ENCODE peak calls at places on chromosome 9, in ten cellular contexts. D is effector memory CD4-positive, alpha-beta T cell; X is activated CD4-positive, alpha-beta T cell treated with anti-CD3 and anti-CD28 coated beads, Interleukin-2, amount 50 U/mL, for 4 hours; I is CD8-positive, alpha-beta T cell; P is right atrium auricular region; K is C1 segment of cervical spinal cord; T is NCI-H1694; U is nephron progenitor cell; G is CD4-positive, alpha-beta T cell; V is stimulated activated CD8-positive, alpha-beta memory T cell treated with anti-CD3 and anti-CD28 coated beads, Interleukin-4, amount 100 ng/mL, for 1 hour. F is an unnamed sample.

GRCh38 chr9:133347515-133347984 is 381 bp downstream of the MED22 start:
- DNase-seq in U (peak; percentile 59), I (no peak), P (no peak), V (no peak), X (no peak), D (no peak), K (no peak), G (no peak), T (no peak), F (no peak)

GRCh38 chr9:123742009-123742767 is 187.7 kb downstream of the DENND1A start:
- DNase-seq in K (peak; percentile 60), U (no peak), G (no peak), T (no peak), I (no peak), P (peak; percentile 66), X (no peak), V (no peak), D (no peak), F (peak; percentile 63)

GRCh38 chr9:38697901-38698300 is 22.0 kb downstream of the FAM240B start:
- DNase-seq in V (no peak), X (no peak), U (no peak), G (no peak), D (no peak), P (no peak), I (no peak), T (no peak), K (no peak), F (no peak)

GRCh38 chr9:125374443-125375309 is 113.0 kb downstream of the GAPVD1 start:
- DNase-seq in I (peak; percentile 48), P (peak; percentile 60), K (peak; percentile 7), X (peak; percentile 50), G (peak; percentile 56), T (peak; percentile 36), V (peak; percentile 26), U (peak; percentile 81), D (peak; percentile 27), F (peak; percentile 43)

GRCh38 chr9:121736147-121736721 is 84.8 kb downstream of the DAB2IP start:
- DNase-seq in K (no peak), V (no peak), G (no peak), U (peak; percentile 78), X (no peak), P (peak; percentile 74), D (no peak), T (no peak), I (no peak), F (no peak)

GRCh38 chr9:101421653-101422065 is 13.9 kb downstream of the ALDOB start:
- DNase-seq in I (no peak), X (no peak), U (no peak), K (no peak), G (no peak), P (no peak), V (no peak), D (no peak), T (no peak), F (no peak)

GRCh38 chr9:99505915-99506314 is 283.8 kb downstream of the SEC61B start:
- DNase-seq in I (no peak), V (no peak), D (no peak), U (no peak), X (no peak), K (no peak), T (no peak), G (no peak), P (no peak), F (no peak)

GRCh38 chr9:108039012-108039411 is 549.4 kb upstream of the KLF4 start:
- DNase-seq in V (no peak), T (no peak), G (no peak), U (no peak), P (no peak), K (no peak), I (no peak), X (no peak), D (no peak), F (no peak)

GRCh38 chr9:122370869-122371467 is at the start of gene PTGS1:
- DNase-seq in D (no peak), P (peak; percentile 65), G (no peak), K (no peak), U (peak; percentile 62), V (peak; percentile 3), I (no peak), T (no peak), X (no peak), F (no peak)